ENCODE peak calls at places on chromosomes 13 and 19, in ten cellular contexts. X is lung microvascular endothelial cell; H is stimulated activated CD4-positive, alpha-beta T cell treated with anti-CD3 and anti-CD28 coated beads, TNF-alpha, amount 100 ng/mL, for 4 hours; Z is heart right ventricle; J is fibroblast of lung; A is SK-MEL-5; F is ovary; S is adrenal gland; E is foreskin fibroblast; M is activated T-helper 1 cell treated with Interleukin-2 at 50 U/mL for 16 hours. W is an unnamed sample.

GRCh38 chr19:13234518-13234917 is 84.3 kb downstream of the IER2 start:
- DNase-seq in X (no peak), H (no peak), Z (peak; percentile 18), J (peak; percentile 9), A (peak; percentile 41), F (no peak), S (no peak), E (no peak), M (peak; percentile 28), W (peak; percentile 10)

GRCh38 chr19:16902545-16902944 is 13.7 kb downstream of the F2RL3 start:
- DNase-seq in X (no peak), H (no peak), Z (no peak), J (no peak), A (no peak), F (no peak), S (no peak), E (no peak), M (no peak), W (no peak)

GRCh38 chr19:51366999-51367564 is 894 bp upstream of the ETFB start:
- DNase-seq in X (peak; percentile 44), H (peak; percentile 31), Z (peak; percentile 37), J (no peak), A (no peak), F (no peak), S (peak; percentile 41), E (no peak), M (no peak), W (peak; percentile 16)

GRCh38 chr19:1155352-1156304 is 18.4 kb downstream of the SBNO2 start:
- DNase-seq in X (no peak), H (no peak), Z (no peak), J (no peak), A (no peak), F (no peak), S (peak; percentile 81), E (no peak), M (no peak), W (no peak)

GRCh38 chr13:97306646-97307045 is 84.5 kb downstream of the MBNL2 start:
- DNase-seq in X (no peak), H (no peak), Z (no peak), J (peak; percentile 45), A (no peak), F (no peak), S (no peak), E (no peak), M (no peak), W (no peak)

GRCh38 chr13:26929971-26930730 is 169.6 kb upstream of the GPR12 start:
- DNase-seq in X (peak; percentile 64), H (peak; percentile 45), Z (peak; percentile 51), J (peak; percentile 56), A (peak; percentile 77), F (peak; percentile 74), S (peak; percentile 60), E (peak; percentile 43), M (peak; percentile 49), W (peak; percentile 49)

GRCh38 chr13:62919491-62919890 is 1503.8 kb upstream of the PCDH20 start:
- DNase-seq in X (no peak), H (no peak), Z (no peak), J (no peak), A (no peak), F (no peak), S (no peak), E (no peak), M (no peak), W (no peak)

GRCh38 chr13:23946067-23946466 is 48.8 kb upstream of the C1QTNF9B start:
- DNase-seq in X (no peak), H (no peak), Z (no peak), J (no peak), A (no peak), F (no peak), S (no peak), E (no peak), M (no peak), W (no peak)

GRCh38 chr19:31110331-31110730 is 238.9 kb downstream of the TSHZ3 start:
- DNase-seq in X (no peak), H (no peak), Z (no peak), J (peak; percentile 36), A (peak; percentile 48), F (no peak), S (no peak), E (peak; percentile 43), M (no peak), W (peak; percentile 0)

GRCh38 chr19:1863638-1864479 is 480 bp upstream of the KLF16 start:
- DNase-seq in X (peak; percentile 95), H (peak; percentile 92), Z (peak; percentile 90), J (peak; percentile 88), A (peak; percentile 86), F (peak; percentile 93), S (peak; percentile 88), E (peak; percentile 94), M (peak; percentile 91), W (peak; percentile 89)

GRCh38 chr13:31020996-31021395 is 88.5 kb downstream of the TEX26 start:
- DNase-seq in X (no peak), H (no peak), Z (no peak), J (peak; percentile 38), A (no peak), F (no peak), S (no peak), E (no peak), M (no peak), W (no peak)

GRCh38 chr19:10238172-10238783 is 7.1 kb upstream of the S1PR2 start:
- DNase-seq in X (no peak), H (no peak), Z (peak; percentile 65), J (peak; percentile 17), A (no peak), F (no peak), S (no peak), E (peak; percentile 80), M (no peak), W (no peak)

GRCh38 chr13:57644106-57644505 is 12.6 kb downstream of the PCDH17 start:
- DNase-seq in X (no peak), H (no peak), Z (no peak), J (peak; percentile 7), A (peak; percentile 23), F (no peak), S (no peak), E (no peak), M (no peak), W (no peak)

GRCh38 chr13:42110410-42111155 is 62.1 kb downstream of the DGKH start:
- DNase-seq in X (peak; percentile 81), H (no peak), Z (peak; percentile 34), J (peak; percentile 70), A (peak; percentile 82), F (no peak), S (no peak), E (peak; percentile 57), M (no peak), W (no peak)

GRCh38 chr19:39997595-39998216 is 846 bp downstream of the ZNF546 start:
- DNase-seq in X (peak; percentile 26), H (no peak), Z (no peak), J (peak; percentile 16), A (no peak), F (no peak), S (no peak), E (peak; percentile 51), M (no peak), W (no peak)

GRCh38 chr19:344625-345319 is at the start of gene MIER2:
- DNase-seq in X (peak; percentile 84), H (peak; percentile 95), Z (peak; percentile 82), J (peak; percentile 64), A (peak; percentile 59), F (peak; percentile 89), S (peak; percentile 78), E (peak; percentile 69), M (peak; percentile 87), W (peak; percentile 82)

GRCh38 chr13:45811891-45812583 is 39.5 kb downstream of the SIAH3 start:
- DNase-seq in X (no peak), H (no peak), Z (no peak), J (peak; percentile 15), A (no peak), F (no peak), S (no peak), E (no peak), M (no peak), W (no peak)

GRCh38 chr13:35927554-35927953 is 203.6 kb downstream of the DCLK1 start:
- DNase-seq in X (peak; percentile 7), H (no peak), Z (peak; percentile 25), J (peak; percentile 91), A (peak; percentile 94), F (no peak), S (peak; percentile 29), E (peak; percentile 38), M (no peak), W (no peak)

GRCh38 chr19:38394488-38394887 is 6.0 kb downstream of the SPRED3 start:
- DNase-seq in X (peak; percentile 56), H (peak; percentile 53), Z (no peak), J (no peak), A (no peak), F (no peak), S (no peak), E (peak; percentile 50), M (peak; percentile 39), W (peak; percentile 53)

GRCh38 chr19:53583181-53583580 is 45.2 kb downstream of the ZNF331 start:
- DNase-seq in X (no peak), H (no peak), Z (no peak), J (no peak), A (no peak), F (no peak), S (no peak), E (no peak), M (no peak), W (no peak)

GRCh38 chr13:23418776-23419683 is 14.5 kb downstream of the SACS start:
- DNase-seq in X (no peak), H (no peak), Z (no peak), J (no peak), A (no peak), F (no peak), S (no peak), E (no peak), M (no peak), W (no peak)

GRCh38 chr13:63307239-63307638 is 1891.6 kb upstream of the PCDH20 start:
- DNase-seq in X (no peak), H (no peak), Z (no peak), J (no peak), A (no peak), F (no peak), S (no peak), E (no peak), M (no peak), W (no peak)

GRCh38 chr19:19597809-19598306 is 20.6 kb downstream of the PBX4 start:
- DNase-seq in X (peak; percentile 7), H (no peak), Z (no peak), J (no peak), A (no peak), F (no peak), S (no peak), E (no peak), M (peak; percentile 24), W (peak; percentile 41)

GRCh38 chr13:68234278-68234677 is 1004.1 kb upstream of the PCDH9 start:
- DNase-seq in X (no peak), H (no peak), Z (no peak), J (peak; percentile 37), A (peak; percentile 31), F (no peak), S (no peak), E (no peak), M (no peak), W (no peak)

GRCh38 chr19:33670398-33670797 is 48.6 kb downstream of the CHST8 start:
- DNase-seq in X (no peak), H (no peak), Z (no peak), J (no peak), A (no peak), F (no peak), S (no peak), E (no peak), M (no peak), W (no peak)

GRCh38 chr13:31227063-31227462 is 27.3 kb downstream of the B3GLCT start:
- DNase-seq in X (no peak), H (no peak), Z (no peak), J (no peak), A (no peak), F (no peak), S (no peak), E (no peak), M (no peak), W (no peak)

GRCh38 chr19:39277598-39277997 is 9.4 kb downstream of the IFNL2 start:
- DNase-seq in X (no peak), H (no peak), Z (no peak), J (no peak), A (no peak), F (no peak), S (no peak), E (no peak), M (no peak), W (no peak)

GRCh38 chr19:6415592-6416190 is 8.9 kb downstream of the KHSRP start:
- DNase-seq in X (no peak), H (no peak), Z (no peak), J (no peak), A (no peak), F (no peak), S (no peak), E (no peak), M (no peak), W (no peak)